ENCODE peak calls at places on chromosomes 5 and 9, in ten cellular contexts. J is K562; Q is HFFc6; X is adrenal gland; O is GM13977; Y is fibroblast of mammary gland; U is ovary; R is RWPE2; H is cardiac muscle cell; Z is CD8-positive, alpha-beta T cell. T is an unnamed sample.

GRCh38 chr5:106545325-106545724 is 1125.4 kb downstream of the EFNA5 start:
- DNase-seq in U (no peak), O (no peak), H (peak; percentile 0), J (no peak), Z (no peak), Q (no peak), R (no peak), X (no peak), Y (peak; percentile 4), T (no peak)

GRCh38 chr9:130295945-130296782 is 30.6 kb downstream of the HMCN2 start:
- DNase-seq in O (no peak), R (peak; percentile 51), H (no peak), X (no peak), Z (no peak), U (no peak), Y (no peak), Q (no peak), J (no peak), T (no peak)

GRCh38 chr5:77882670-77883257 is 106.6 kb upstream of the TBCA start:
- DNase-seq in J (no peak), Z (no peak), X (no peak), R (no peak), O (no peak), H (peak; percentile 85), Y (peak; percentile 83), U (no peak), Q (peak; percentile 60), T (no peak)

GRCh38 chr5:84438456-84438855 is 53.8 kb upstream of the EDIL3 start:
- DNase-seq in U (no peak), Q (no peak), O (no peak), J (no peak), R (no peak), H (no peak), Z (no peak), Y (peak; percentile 7), X (no peak), T (no peak)

GRCh38 chr5:141383345-141383744 is 803 bp downstream of the PCDHGA7 start:
- DNase-seq in Z (no peak), R (no peak), J (no peak), Q (no peak), X (no peak), Y (no peak), O (no peak), U (no peak), H (no peak), T (no peak)

GRCh38 chr9:132543251-132543650 is 39.2 kb upstream of the BARHL1 start:
- DNase-seq in Q (no peak), Y (no peak), U (no peak), J (no peak), X (no peak), H (no peak), O (no peak), R (no peak), Z (no peak), T (no peak)

GRCh38 chr9:121316378-121316777 is 48.4 kb downstream of the GSN start:
- DNase-seq in U (no peak), Z (no peak), Y (no peak), R (no peak), J (no peak), Q (no peak), O (no peak), H (no peak), X (no peak), T (no peak)

GRCh38 chr9:116058421-116058820 is 95.2 kb upstream of the PAPPA start:
- DNase-seq in Y (peak; percentile 28), X (no peak), J (no peak), R (no peak), U (no peak), Z (no peak), H (peak; percentile 37), Q (no peak), O (no peak), T (no peak)

GRCh38 chr5:56760723-56761122 is 54.6 kb upstream of the MAP3K1 start:
- DNase-seq in O (no peak), R (no peak), Y (no peak), J (no peak), H (no peak), X (no peak), Q (no peak), Z (no peak), U (no peak), T (no peak)

GRCh38 chr9:1046639-1047604 is 3.2 kb upstream of the DMRT2 start:
- DNase-seq in X (no peak), Z (no peak), O (peak; percentile 22), Y (no peak), J (no peak), U (no peak), R (no peak), H (no peak), Q (no peak), T (no peak)

GRCh38 chr9:1044643-1045042 is 5.5 kb upstream of the DMRT2 start:
- DNase-seq in U (no peak), R (no peak), H (peak; percentile 33), O (no peak), Z (no peak), J (no peak), Y (peak; percentile 72), Q (no peak), X (no peak), T (no peak)

GRCh38 chr9:1047605-1048235 is 2.4 kb upstream of the DMRT2 start:
- DNase-seq in H (no peak), J (no peak), Q (no peak), O (peak; percentile 45), Z (no peak), U (no peak), Y (no peak), R (no peak), X (no peak), T (no peak)

DNA sequence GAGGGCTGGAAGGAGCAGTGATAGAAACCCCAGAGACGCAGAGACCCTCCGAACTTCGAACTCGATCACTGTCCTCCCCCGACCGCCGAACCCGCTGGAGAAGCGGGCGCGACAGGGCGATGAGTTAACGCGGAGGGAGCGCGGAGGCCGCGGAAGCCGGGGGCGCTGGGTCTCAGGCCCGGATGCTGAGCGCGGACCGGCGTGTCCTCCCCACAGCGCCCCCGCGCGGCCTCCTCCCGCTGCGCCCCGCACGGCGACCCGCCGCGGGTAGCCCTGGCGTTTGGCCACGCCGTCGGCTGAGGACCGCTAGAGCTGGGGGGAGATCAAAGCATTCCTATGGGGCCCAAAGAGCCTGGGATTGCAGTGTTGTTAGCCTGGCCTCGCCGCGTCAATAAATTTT is 7.7 kb upstream of the DMRT2 start:
- DNase-seq in H (peak; percentile 23), Q (no peak), X (no peak), R (no peak), J (no peak), Y (no peak), U (no peak), Z (no peak), O (peak; percentile 67), T (no peak)
- TF ChIP-seq CTCF in H (peak; percentile 34), Q (no peak), X (no peak), R (no peak), J (no peak), Y (no peak), U (no peak), Z (no peak), O (peak; percentile 43), T (peak; percentile 38)

GRCh38 chr9:79237861-79238260 is 333.9 kb upstream of the TLE4 start:
- DNase-seq in Z (no peak), O (no peak), U (no peak), R (no peak), X (no peak), Q (no peak), H (no peak), J (no peak), Y (no peak), T (no peak)

GRCh38 chr9:79236466-79236865 is 335.3 kb upstream of the TLE4 start:
- DNase-seq in Q (no peak), O (no peak), Y (peak; percentile 10), H (no peak), R (no peak), Z (no peak), U (no peak), J (no peak), X (no peak), T (no peak)

GRCh38 chr9:79233542-79233941 is 338.2 kb upstream of the TLE4 start:
- DNase-seq in Y (peak; percentile 58), H (peak; percentile 77), Z (no peak), J (peak; percentile 8), O (peak; percentile 17), Q (peak; percentile 24), X (no peak), U (no peak), R (no peak), T (no peak)
- TF ChIP-seq CTCF in Y (peak; percentile 57), H (peak; percentile 66), Z (no peak), J (no peak), O (peak; percentile 35), Q (peak; percentile 76), X (peak; percentile 30), U (no peak), R (peak; percentile 40), T (peak; percentile 10)

DNA sequence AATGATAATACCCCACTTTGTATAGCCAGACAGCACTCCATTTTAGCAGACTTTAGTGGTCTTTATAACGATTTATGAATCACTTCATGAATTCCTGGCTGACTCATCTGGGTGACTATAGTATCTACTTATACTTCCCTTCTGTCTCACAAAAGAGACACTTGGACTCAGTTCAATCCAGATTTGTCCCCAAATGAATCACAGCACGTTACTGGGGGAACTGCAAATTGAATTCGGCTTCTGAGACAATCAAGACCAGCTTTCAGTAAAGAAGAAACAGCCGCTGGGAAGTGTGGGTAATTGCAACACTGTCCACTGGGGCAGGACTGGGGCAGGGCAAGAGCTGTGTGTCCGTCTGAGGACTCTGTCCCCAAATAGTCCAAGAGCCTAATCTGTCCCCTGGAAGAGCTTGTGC is 337.3 kb upstream of the RFX3 start:
- DNase-seq in Y (peak; percentile 98), J (no peak), X (no peak), Q (peak; percentile 94), R (no peak), Z (no peak), H (peak; percentile 70), U (no peak), O (no peak), T (no peak)
- TF ChIP-seq CTCF in Y (peak; percentile 17), J (no peak), X (no peak), Q (peak; percentile 61), R (no peak), Z (no peak), H (peak; percentile 10), U (no peak), O (no peak), T (no peak)

DNA sequence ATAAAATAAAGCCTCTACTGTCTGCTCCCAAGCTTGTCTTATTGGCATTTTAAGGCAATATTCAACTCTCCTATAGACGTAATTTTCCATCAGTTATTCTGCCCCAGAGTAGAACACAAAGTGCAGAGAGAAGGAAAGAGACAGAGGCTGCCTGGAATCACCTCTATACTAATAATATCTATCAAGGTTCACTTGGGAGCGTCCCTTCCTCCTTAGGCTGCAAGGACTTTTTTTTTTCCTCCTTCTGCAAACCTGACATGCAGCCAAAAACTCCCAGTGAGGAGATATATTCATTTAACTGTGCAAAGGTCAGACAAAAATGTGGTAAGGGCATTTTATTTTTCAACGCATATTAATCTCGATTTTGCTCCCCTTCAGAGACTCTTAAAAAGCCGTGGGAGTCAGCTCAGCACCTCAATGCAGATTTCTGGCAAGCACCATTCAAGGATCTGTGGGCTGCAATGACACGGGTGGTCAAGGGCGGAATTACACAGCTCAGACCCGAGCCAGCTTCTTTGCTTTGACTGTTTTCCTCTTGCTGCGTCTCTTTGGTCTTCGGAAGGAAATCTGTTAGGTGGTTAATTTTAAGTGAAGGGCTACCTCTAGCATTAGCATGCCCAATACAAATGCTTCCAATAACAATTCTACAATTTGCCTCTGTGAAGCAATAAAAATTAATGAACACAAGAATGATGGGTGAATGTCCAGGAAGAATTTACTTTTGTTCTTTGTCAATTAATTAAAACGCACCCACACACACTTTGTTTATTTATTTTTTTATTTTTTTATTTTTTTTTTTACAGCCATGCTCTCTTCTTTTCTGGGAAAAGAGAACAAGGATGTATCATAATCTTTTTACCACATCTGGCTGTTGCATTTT is 587.7 kb upstream of the GRAMD2B start:
- DNase-seq in H (peak; percentile 80), Q (no peak), O (peak; percentile 19), U (peak; percentile 15), R (no peak), Y (peak; percentile 61), J (no peak), Z (no peak), X (peak; percentile 49), T (no peak)
- TF ChIP-seq CTCF in H (peak; percentile 88), Q (no peak), O (peak; percentile 53), U (peak; percentile 38), R (peak; percentile 58), Y (peak; percentile 64), J (no peak), Z (no peak), X (peak; percentile 73), T (peak; percentile 40)